ENCODE peak calls at places on chromosomes 7 and 10, in nine cellular contexts. One of them, this sample, is unnamed.
A peak's percentile ranks its signal among the peaks of the same experiment; 100 is the strongest.

GRCh38 chr7:141072548-141073172 is 1.2 kb upstream of the TMEM178B start:
- DNase-seq in CD4-positive, alpha-beta T cell: no peak
- DNase-seq in WTC11: peak; percentile 55
- DNase-seq in HFFc6: peak; percentile 69
- DNase-seq in astrocyte of the spinal cord: peak; percentile 74
- DNase-seq in cardiac muscle cell: peak; percentile 41
- DNase-seq in AG09309: peak; percentile 10
- DNase-seq in HCT116: no peak
- DNase-seq in choroid plexus epithelial cell: peak; percentile 78
- DNase-seq in this sample: peak; percentile 79

GRCh38 chr10:43043773-43044394 is 33.0 kb upstream of the RET start:
- DNase-seq in CD4-positive, alpha-beta T cell: no peak
- DNase-seq in WTC11: no peak
- DNase-seq in HFFc6: no peak
- DNase-seq in astrocyte of the spinal cord: no peak
- DNase-seq in cardiac muscle cell: no peak
- DNase-seq in AG09309: no peak
- DNase-seq in HCT116: no peak
- DNase-seq in choroid plexus epithelial cell: no peak
- DNase-seq in this sample: no peak

GRCh38 chr7:55588379-55588699 is 16.0 kb upstream of the VOPP1 start:
- DNase-seq in CD4-positive, alpha-beta T cell: no peak
- DNase-seq in WTC11: no peak
- DNase-seq in HFFc6: no peak
- DNase-seq in astrocyte of the spinal cord: no peak
- DNase-seq in cardiac muscle cell: no peak
- DNase-seq in AG09309: no peak
- DNase-seq in HCT116: no peak
- DNase-seq in choroid plexus epithelial cell: no peak
- DNase-seq in this sample: no peak

GRCh38 chr10:95655571-95656290 is 780 bp downstream of the ALDH18A1 start:
- DNase-seq in CD4-positive, alpha-beta T cell: peak; percentile 1
- DNase-seq in WTC11: no peak
- DNase-seq in HFFc6: peak; percentile 22
- DNase-seq in astrocyte of the spinal cord: peak; percentile 35
- DNase-seq in cardiac muscle cell: peak; percentile 40
- DNase-seq in AG09309: no peak
- DNase-seq in HCT116: no peak
- DNase-seq in choroid plexus epithelial cell: peak; percentile 43
- DNase-seq in this sample: peak; percentile 22

GRCh38 chr7:91832493-91833045 is 47.9 kb downstream of the MTERF1 start:
- DNase-seq in CD4-positive, alpha-beta T cell: no peak
- DNase-seq in WTC11: no peak
- DNase-seq in HFFc6: no peak
- DNase-seq in astrocyte of the spinal cord: no peak
- DNase-seq in cardiac muscle cell: no peak
- DNase-seq in AG09309: no peak
- DNase-seq in HCT116: no peak
- DNase-seq in choroid plexus epithelial cell: peak; percentile 5
- DNase-seq in this sample: no peak

GRCh38 chr10:74683621-74684114 is 142.7 kb upstream of the KAT6B start:
- DNase-seq in CD4-positive, alpha-beta T cell: no peak
- DNase-seq in WTC11: no peak
- DNase-seq in HFFc6: no peak
- DNase-seq in astrocyte of the spinal cord: no peak
- DNase-seq in cardiac muscle cell: peak; percentile 2
- DNase-seq in AG09309: no peak
- DNase-seq in HCT116: no peak
- DNase-seq in choroid plexus epithelial cell: peak; percentile 14
- DNase-seq in this sample: no peak

GRCh38 chr7:34075976-34076375 is 170.6 kb downstream of the BMPER start:
- DNase-seq in CD4-positive, alpha-beta T cell: no peak
- DNase-seq in WTC11: no peak
- DNase-seq in HFFc6: peak; percentile 75
- DNase-seq in astrocyte of the spinal cord: no peak
- DNase-seq in cardiac muscle cell: no peak
- DNase-seq in AG09309: no peak
- DNase-seq in HCT116: no peak
- DNase-seq in choroid plexus epithelial cell: no peak
- DNase-seq in this sample: no peak

GRCh38 chr10:44306147-44306710 is 78.7 kb downstream of the CXCL12 start:
- DNase-seq in CD4-positive, alpha-beta T cell: no peak
- DNase-seq in WTC11: no peak
- DNase-seq in HFFc6: peak; percentile 63
- DNase-seq in astrocyte of the spinal cord: peak; percentile 64
- DNase-seq in cardiac muscle cell: no peak
- DNase-seq in AG09309: peak; percentile 67
- DNase-seq in HCT116: no peak
- DNase-seq in choroid plexus epithelial cell: peak; percentile 46
- DNase-seq in this sample: peak; percentile 39

GRCh38 chr7:137820156-137820555 is 26.6 kb downstream of the DGKI start:
- DNase-seq in CD4-positive, alpha-beta T cell: no peak
- DNase-seq in WTC11: no peak
- DNase-seq in HFFc6: no peak
- DNase-seq in astrocyte of the spinal cord: no peak
- DNase-seq in cardiac muscle cell: no peak
- DNase-seq in AG09309: no peak
- DNase-seq in HCT116: no peak
- DNase-seq in choroid plexus epithelial cell: no peak
- DNase-seq in this sample: no peak

GRCh38 chr10:112336556-112337201 is 37.2 kb upstream of the ACSL5 start:
- DNase-seq in CD4-positive, alpha-beta T cell: no peak
- DNase-seq in WTC11: no peak
- DNase-seq in HFFc6: no peak
- DNase-seq in astrocyte of the spinal cord: no peak
- DNase-seq in cardiac muscle cell: no peak
- DNase-seq in AG09309: no peak
- DNase-seq in HCT116: no peak
- DNase-seq in choroid plexus epithelial cell: no peak
- DNase-seq in this sample: no peak

GRCh38 chr7:96212474-96212873 is 109.4 kb downstream of the SLC25A13 start:
- DNase-seq in CD4-positive, alpha-beta T cell: no peak
- DNase-seq in WTC11: no peak
- DNase-seq in HFFc6: no peak
- DNase-seq in astrocyte of the spinal cord: no peak
- DNase-seq in cardiac muscle cell: no peak
- DNase-seq in AG09309: no peak
- DNase-seq in HCT116: no peak
- DNase-seq in choroid plexus epithelial cell: no peak
- DNase-seq in this sample: no peak

GRCh38 chr10:77321868-77322267 is 315.7 kb downstream of the KCNMA1 start:
- DNase-seq in CD4-positive, alpha-beta T cell: no peak
- DNase-seq in WTC11: no peak
- DNase-seq in HFFc6: peak; percentile 82
- DNase-seq in astrocyte of the spinal cord: peak; percentile 22
- DNase-seq in cardiac muscle cell: no peak
- DNase-seq in AG09309: no peak
- DNase-seq in HCT116: no peak
- DNase-seq in choroid plexus epithelial cell: no peak
- DNase-seq in this sample: no peak

GRCh38 chr7:44104880-44105771 is 981 bp downstream of the AEBP1 start:
- DNase-seq in CD4-positive, alpha-beta T cell: no peak
- DNase-seq in WTC11: peak; percentile 45
- DNase-seq in HFFc6: peak; percentile 46
- DNase-seq in astrocyte of the spinal cord: peak; percentile 54
- DNase-seq in cardiac muscle cell: peak; percentile 41
- DNase-seq in AG09309: peak; percentile 62
- DNase-seq in HCT116: no peak
- DNase-seq in choroid plexus epithelial cell: peak; percentile 76
- DNase-seq in this sample: peak; percentile 34

GRCh38 chr10:77909021-77909754 is 17.4 kb downstream of the DLG5 start:
- DNase-seq in CD4-positive, alpha-beta T cell: no peak
- DNase-seq in WTC11: no peak
- DNase-seq in HFFc6: no peak
- DNase-seq in astrocyte of the spinal cord: no peak
- DNase-seq in cardiac muscle cell: no peak
- DNase-seq in AG09309: no peak
- DNase-seq in HCT116: no peak
- DNase-seq in choroid plexus epithelial cell: no peak
- DNase-seq in this sample: no peak

GRCh38 chr7:112204072-112204775 is 2.0 kb downstream of the DOCK4 start:
- DNase-seq in CD4-positive, alpha-beta T cell: no peak
- DNase-seq in WTC11: no peak
- DNase-seq in HFFc6: no peak
- DNase-seq in astrocyte of the spinal cord: peak; percentile 13
- DNase-seq in cardiac muscle cell: no peak
- DNase-seq in AG09309: no peak
- DNase-seq in HCT116: no peak
- DNase-seq in choroid plexus epithelial cell: peak; percentile 22
- DNase-seq in this sample: peak; percentile 24

GRCh38 chr10:74981831-74982633 is 129.4 kb upstream of the SAMD8 start:
- DNase-seq in CD4-positive, alpha-beta T cell: no peak
- DNase-seq in WTC11: no peak
- DNase-seq in HFFc6: no peak
- DNase-seq in astrocyte of the spinal cord: no peak
- DNase-seq in cardiac muscle cell: no peak
- DNase-seq in AG09309: no peak
- DNase-seq in HCT116: no peak
- DNase-seq in choroid plexus epithelial cell: no peak
- DNase-seq in this sample: no peak

GRCh38 chr7:2196381-2197378 is 36.1 kb downstream of the MAD1L1 start:
- DNase-seq in CD4-positive, alpha-beta T cell: no peak
- DNase-seq in WTC11: no peak
- DNase-seq in HFFc6: no peak
- DNase-seq in astrocyte of the spinal cord: no peak
- DNase-seq in cardiac muscle cell: no peak
- DNase-seq in AG09309: no peak
- DNase-seq in HCT116: no peak
- DNase-seq in choroid plexus epithelial cell: no peak
- DNase-seq in this sample: no peak

GRCh38 chr10:58372630-58373445 is 12.4 kb upstream of the TFAM start:
- DNase-seq in CD4-positive, alpha-beta T cell: no peak
- DNase-seq in WTC11: no peak
- DNase-seq in HFFc6: no peak
- DNase-seq in astrocyte of the spinal cord: no peak
- DNase-seq in cardiac muscle cell: no peak
- DNase-seq in AG09309: no peak
- DNase-seq in HCT116: no peak
- DNase-seq in choroid plexus epithelial cell: no peak
- DNase-seq in this sample: no peak

GRCh38 chr10:113875212-113875611 is 20.8 kb downstream of the NHLRC2 start:
- DNase-seq in CD4-positive, alpha-beta T cell: no peak
- DNase-seq in WTC11: no peak
- DNase-seq in HFFc6: no peak
- DNase-seq in astrocyte of the spinal cord: no peak
- DNase-seq in cardiac muscle cell: no peak
- DNase-seq in AG09309: no peak
- DNase-seq in HCT116: no peak
- DNase-seq in choroid plexus epithelial cell: no peak
- DNase-seq in this sample: no peak
- TF ChIP-seq CTCF in CD4-positive, alpha-beta T cell: no peak
- TF ChIP-seq CTCF in WTC11: no peak
- TF ChIP-seq CTCF in HFFc6: no peak
- TF ChIP-seq CTCF in astrocyte of the spinal cord: no peak
- TF ChIP-seq CTCF in cardiac muscle cell: no peak
- TF ChIP-seq CTCF in AG09309: no peak
- TF ChIP-seq CTCF in HCT116: no peak
- TF ChIP-seq CTCF in choroid plexus epithelial cell: no peak
- TF ChIP-seq CTCF in this sample: no peak

GRCh38 chr7:155356323-155357105 is 58.8 kb downstream of the INSIG1 start:
- DNase-seq in CD4-positive, alpha-beta T cell: no peak
- DNase-seq in WTC11: peak; percentile 61
- DNase-seq in HFFc6: no peak
- DNase-seq in astrocyte of the spinal cord: peak; percentile 25
- DNase-seq in cardiac muscle cell: peak; percentile 41
- DNase-seq in AG09309: no peak
- DNase-seq in HCT116: peak; percentile 31
- DNase-seq in choroid plexus epithelial cell: peak; percentile 44
- DNase-seq in this sample: peak; percentile 18
- TF ChIP-seq CTCF in CD4-positive, alpha-beta T cell: no peak
- TF ChIP-seq CTCF in WTC11: no peak
- TF ChIP-seq CTCF in HFFc6: peak; percentile 60
- TF ChIP-seq CTCF in astrocyte of the spinal cord: peak; percentile 43
- TF ChIP-seq CTCF in cardiac muscle cell: peak; percentile 27
- TF ChIP-seq CTCF in AG09309: peak; percentile 25
- TF ChIP-seq CTCF in HCT116: peak; percentile 66
- TF ChIP-seq CTCF in choroid plexus epithelial cell: peak; percentile 56
- TF ChIP-seq CTCF in this sample: peak; percentile 63

GRCh38 chr10:11482306-11482705 is 129.1 kb downstream of the USP6NL start:
- DNase-seq in CD4-positive, alpha-beta T cell: no peak
- DNase-seq in WTC11: no peak
- DNase-seq in HFFc6: no peak
- DNase-seq in astrocyte of the spinal cord: no peak
- DNase-seq in cardiac muscle cell: no peak
- DNase-seq in AG09309: no peak
- DNase-seq in HCT116: no peak
- DNase-seq in choroid plexus epithelial cell: no peak
- DNase-seq in this sample: no peak
- TF ChIP-seq CTCF in CD4-positive, alpha-beta T cell: no peak
- TF ChIP-seq CTCF in WTC11: no peak
- TF ChIP-seq CTCF in HFFc6: peak; percentile 29
- TF ChIP-seq CTCF in astrocyte of the spinal cord: no peak
- TF ChIP-seq CTCF in cardiac muscle cell: no peak
- TF ChIP-seq CTCF in AG09309: no peak
- TF ChIP-seq CTCF in HCT116: no peak
- TF ChIP-seq CTCF in choroid plexus epithelial cell: no peak
- TF ChIP-seq CTCF in this sample: no peak

GRCh38 chr7:143503261-143503660 is 25.6 kb downstream of the TAS2R41 start:
- DNase-seq in CD4-positive, alpha-beta T cell: no peak
- DNase-seq in WTC11: no peak
- DNase-seq in HFFc6: no peak
- DNase-seq in astrocyte of the spinal cord: no peak
- DNase-seq in cardiac muscle cell: no peak
- DNase-seq in AG09309: no peak
- DNase-seq in HCT116: no peak
- DNase-seq in choroid plexus epithelial cell: no peak
- DNase-seq in this sample: no peak

GRCh38 chr7:143504215-143504936 is 26.7 kb downstream of the TAS2R41 start:
- DNase-seq in CD4-positive, alpha-beta T cell: no peak
- DNase-seq in WTC11: no peak
- DNase-seq in HFFc6: no peak
- DNase-seq in astrocyte of the spinal cord: no peak
- DNase-seq in cardiac muscle cell: no peak
- DNase-seq in AG09309: no peak
- DNase-seq in HCT116: no peak
- DNase-seq in choroid plexus epithelial cell: no peak
- DNase-seq in this sample: peak; percentile 41

GRCh38 chr7:143507094-143507518 is 29.4 kb downstream of the TAS2R41 start:
- DNase-seq in CD4-positive, alpha-beta T cell: no peak
- DNase-seq in WTC11: no peak
- DNase-seq in HFFc6: no peak
- DNase-seq in astrocyte of the spinal cord: no peak
- DNase-seq in cardiac muscle cell: no peak
- DNase-seq in AG09309: no peak
- DNase-seq in HCT116: no peak
- DNase-seq in choroid plexus epithelial cell: no peak
- DNase-seq in this sample: no peak

GRCh38 chr7:143505845-143506244 is 28.2 kb downstream of the TAS2R41 start:
- DNase-seq in CD4-positive, alpha-beta T cell: no peak
- DNase-seq in WTC11: no peak
- DNase-seq in HFFc6: no peak
- DNase-seq in astrocyte of the spinal cord: no peak
- DNase-seq in cardiac muscle cell: no peak
- DNase-seq in AG09309: no peak
- DNase-seq in HCT116: no peak
- DNase-seq in choroid plexus epithelial cell: no peak
- DNase-seq in this sample: no peak

DNA sequence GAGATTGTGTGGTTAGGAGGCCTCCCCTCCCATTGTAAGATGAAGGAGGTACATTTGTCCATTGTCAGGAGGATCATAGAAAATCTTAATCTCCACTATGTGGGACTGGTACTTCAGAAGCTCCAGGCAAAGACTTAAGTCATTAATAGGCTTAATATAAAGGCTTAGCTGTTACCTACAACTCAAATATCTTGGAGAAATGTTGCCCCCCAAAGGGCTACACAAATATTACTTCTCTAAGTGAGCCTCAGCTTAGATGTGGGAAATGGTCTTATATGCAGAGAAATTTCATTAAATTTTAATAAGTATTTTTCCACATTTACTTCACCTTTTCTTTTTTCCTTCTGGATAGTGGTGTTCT is 27.2 kb downstream of the TAS2R41 start:
- DNase-seq in CD4-positive, alpha-beta T cell: no peak
- DNase-seq in WTC11: no peak
- DNase-seq in HFFc6: no peak
- DNase-seq in astrocyte of the spinal cord: no peak
- DNase-seq in cardiac muscle cell: no peak
- DNase-seq in AG09309: no peak
- DNase-seq in HCT116: no peak
- DNase-seq in choroid plexus epithelial cell: peak; percentile 51
- DNase-seq in this sample: no peak
- TF ChIP-seq CTCF in CD4-positive, alpha-beta T cell: no peak
- TF ChIP-seq CTCF in WTC11: no peak
- TF ChIP-seq CTCF in HFFc6: peak; percentile 50
- TF ChIP-seq CTCF in astrocyte of the spinal cord: no peak
- TF ChIP-seq CTCF in cardiac muscle cell: peak; percentile 14
- TF ChIP-seq CTCF in AG09309: no peak
- TF ChIP-seq CTCF in HCT116: peak; percentile 11
- TF ChIP-seq CTCF in choroid plexus epithelial cell: peak; percentile 4
- TF ChIP-seq CTCF in this sample: no peak